ENCODE peak calls at places on chromosomes 7 and 10, in six cellular contexts. One of them, this sample, is unnamed.

GRCh38 chr7:77415474-77415821 is 701 bp downstream of the GSAP start:
- DNase-seq in RPMI7951: no peak
- DNase-seq in NAMALWA: peak
- DNase-seq in T-cell: peak
- DNase-seq in MV-4-11: no peak
- DNase-seq in NCI-H748 treated with DMSO at 0.1 percent for 48 hours: no peak
- DNase-seq in this sample: peak

GRCh38 chr7:140640727-140641531 is at the start of gene DENND2A:
- DNase-seq in RPMI7951: peak
- DNase-seq in NAMALWA: no peak
- DNase-seq in T-cell: peak
- DNase-seq in MV-4-11: no peak
- DNase-seq in NCI-H748 treated with DMSO at 0.1 percent for 48 hours: peak
- DNase-seq in this sample: peak

GRCh38 chr10:113566888-113567287 is 14.0 kb downstream of the HABP2 start:
- DNase-seq in RPMI7951: no peak
- DNase-seq in NAMALWA: no peak
- DNase-seq in T-cell: no peak
- DNase-seq in MV-4-11: no peak
- DNase-seq in NCI-H748 treated with DMSO at 0.1 percent for 48 hours: peak
- DNase-seq in this sample: no peak

GRCh38 chr10:80264081-80265056 is 25.1 kb downstream of the MAT1A start:
- DNase-seq in RPMI7951: no peak
- DNase-seq in NAMALWA: no peak
- DNase-seq in T-cell: no peak
- DNase-seq in MV-4-11: no peak
- DNase-seq in NCI-H748 treated with DMSO at 0.1 percent for 48 hours: no peak
- DNase-seq in this sample: no peak

GRCh38 chr10:131901181-131901829 is 497 bp downstream of the PPP2R2D start:
- DNase-seq in RPMI7951: peak
- DNase-seq in NAMALWA: peak
- DNase-seq in T-cell: peak
- DNase-seq in MV-4-11: peak
- DNase-seq in NCI-H748 treated with DMSO at 0.1 percent for 48 hours: no peak
- DNase-seq in this sample: peak

GRCh38 chr10:92655426-92655825 is 34.3 kb upstream of the HHEX start:
- DNase-seq in RPMI7951: no peak
- DNase-seq in NAMALWA: no peak
- DNase-seq in T-cell: no peak
- DNase-seq in MV-4-11: no peak
- DNase-seq in NCI-H748 treated with DMSO at 0.1 percent for 48 hours: no peak
- DNase-seq in this sample: no peak

GRCh38 chr7:79930604-79931003 is 204.0 kb upstream of the GNAI1 start:
- DNase-seq in RPMI7951: no peak
- DNase-seq in NAMALWA: no peak
- DNase-seq in T-cell: no peak
- DNase-seq in MV-4-11: no peak
- DNase-seq in NCI-H748 treated with DMSO at 0.1 percent for 48 hours: no peak
- DNase-seq in this sample: no peak

GRCh38 chr7:21076579-21076978 is 289.9 kb upstream of the SP8 start:
- DNase-seq in RPMI7951: no peak
- DNase-seq in NAMALWA: no peak
- DNase-seq in T-cell: no peak
- DNase-seq in MV-4-11: no peak
- DNase-seq in NCI-H748 treated with DMSO at 0.1 percent for 48 hours: peak
- DNase-seq in this sample: no peak

GRCh38 chr7:158252837-158253669 is 334.6 kb downstream of the PTPRN2 start:
- DNase-seq in RPMI7951: no peak
- DNase-seq in NAMALWA: no peak
- DNase-seq in T-cell: no peak
- DNase-seq in MV-4-11: no peak
- DNase-seq in NCI-H748 treated with DMSO at 0.1 percent for 48 hours: no peak
- DNase-seq in this sample: no peak

GRCh38 chr7:16999541-17000266 is 117.9 kb upstream of the AGR3 start:
- DNase-seq in RPMI7951: no peak
- DNase-seq in NAMALWA: no peak
- DNase-seq in T-cell: no peak
- DNase-seq in MV-4-11: peak
- DNase-seq in NCI-H748 treated with DMSO at 0.1 percent for 48 hours: no peak
- DNase-seq in this sample: peak

GRCh38 chr10:60444494-60445064 is 54.9 kb upstream of the ANK3 start:
- DNase-seq in RPMI7951: peak
- DNase-seq in NAMALWA: peak
- DNase-seq in T-cell: no peak
- DNase-seq in MV-4-11: peak
- DNase-seq in NCI-H748 treated with DMSO at 0.1 percent for 48 hours: peak
- DNase-seq in this sample: peak

GRCh38 chr10:48439581-48440041 is 133.1 kb downstream of the MAPK8 start:
- DNase-seq in RPMI7951: no peak
- DNase-seq in NAMALWA: no peak
- DNase-seq in T-cell: no peak
- DNase-seq in MV-4-11: no peak
- DNase-seq in NCI-H748 treated with DMSO at 0.1 percent for 48 hours: no peak
- DNase-seq in this sample: no peak

GRCh38 chr7:140688341-140688740 is 8.2 kb upstream of the NDUFB2 start:
- DNase-seq in RPMI7951: no peak
- DNase-seq in NAMALWA: no peak
- DNase-seq in T-cell: no peak
- DNase-seq in MV-4-11: no peak
- DNase-seq in NCI-H748 treated with DMSO at 0.1 percent for 48 hours: no peak
- DNase-seq in this sample: no peak

GRCh38 chr7:124155400-124156022 is 122.6 kb upstream of the TMEM229A start:
- DNase-seq in RPMI7951: peak
- DNase-seq in NAMALWA: peak
- DNase-seq in T-cell: no peak
- DNase-seq in MV-4-11: no peak
- DNase-seq in NCI-H748 treated with DMSO at 0.1 percent for 48 hours: peak
- DNase-seq in this sample: peak

GRCh38 chr10:86182150-86182549 is 184.4 kb downstream of the GRID1 start:
- DNase-seq in RPMI7951: no peak
- DNase-seq in NAMALWA: no peak
- DNase-seq in T-cell: no peak
- DNase-seq in MV-4-11: no peak
- DNase-seq in NCI-H748 treated with DMSO at 0.1 percent for 48 hours: no peak
- DNase-seq in this sample: no peak

GRCh38 chr10:79434816-79435215 is 10.6 kb downstream of the ZCCHC24 start:
- DNase-seq in RPMI7951: peak
- DNase-seq in NAMALWA: no peak
- DNase-seq in T-cell: no peak
- DNase-seq in MV-4-11: no peak
- DNase-seq in NCI-H748 treated with DMSO at 0.1 percent for 48 hours: no peak
- DNase-seq in this sample: no peak

GRCh38 chr7:100400656-100401055 is 27.4 kb downstream of the PILRA start:
- DNase-seq in RPMI7951: peak
- DNase-seq in NAMALWA: peak
- DNase-seq in T-cell: no peak
- DNase-seq in MV-4-11: no peak
- DNase-seq in NCI-H748 treated with DMSO at 0.1 percent for 48 hours: no peak
- DNase-seq in this sample: peak

GRCh38 chr7:44280636-44280992 is 44.8 kb downstream of the CAMK2B start:
- DNase-seq in RPMI7951: no peak
- DNase-seq in NAMALWA: no peak
- DNase-seq in T-cell: no peak
- DNase-seq in MV-4-11: no peak
- DNase-seq in NCI-H748 treated with DMSO at 0.1 percent for 48 hours: no peak
- DNase-seq in this sample: no peak

GRCh38 chr7:17234398-17235021 is 63.9 kb upstream of the AHR start:
- DNase-seq in RPMI7951: peak
- DNase-seq in NAMALWA: peak
- DNase-seq in T-cell: peak
- DNase-seq in MV-4-11: peak
- DNase-seq in NCI-H748 treated with DMSO at 0.1 percent for 48 hours: no peak
- DNase-seq in this sample: peak

GRCh38 chr7:19709249-19709578 is 377 bp upstream of the POLR1F start:
- DNase-seq in RPMI7951: no peak
- DNase-seq in NAMALWA: no peak
- DNase-seq in T-cell: no peak
- DNase-seq in MV-4-11: no peak
- DNase-seq in NCI-H748 treated with DMSO at 0.1 percent for 48 hours: no peak
- DNase-seq in this sample: no peak

GRCh38 chr7:77415822-77416620 is at the start of gene GSAP:
- DNase-seq in RPMI7951: peak
- DNase-seq in NAMALWA: peak
- DNase-seq in T-cell: peak
- DNase-seq in MV-4-11: no peak
- DNase-seq in NCI-H748 treated with DMSO at 0.1 percent for 48 hours: no peak
- DNase-seq in this sample: no peak

GRCh38 chr7:15685358-15686181 is 913 bp downstream of the MEOX2 start:
- DNase-seq in RPMI7951: peak
- DNase-seq in NAMALWA: no peak
- DNase-seq in T-cell: no peak
- DNase-seq in MV-4-11: no peak
- DNase-seq in NCI-H748 treated with DMSO at 0.1 percent for 48 hours: peak
- DNase-seq in this sample: no peak

GRCh38 chr10:13016413-13016812 is 14.9 kb upstream of the CCDC3 start:
- DNase-seq in RPMI7951: no peak
- DNase-seq in NAMALWA: no peak
- DNase-seq in T-cell: no peak
- DNase-seq in MV-4-11: no peak
- DNase-seq in NCI-H748 treated with DMSO at 0.1 percent for 48 hours: no peak
- DNase-seq in this sample: no peak

GRCh38 chr10:71053169-71053895 is 159.0 kb upstream of the UNC5B start:
- DNase-seq in RPMI7951: no peak
- DNase-seq in NAMALWA: no peak
- DNase-seq in T-cell: no peak
- DNase-seq in MV-4-11: no peak
- DNase-seq in NCI-H748 treated with DMSO at 0.1 percent for 48 hours: no peak
- DNase-seq in this sample: no peak

GRCh38 chr10:50421026-50421719 is 169.9 kb upstream of the ASAH2 start:
- DNase-seq in RPMI7951: peak
- DNase-seq in NAMALWA: peak
- DNase-seq in T-cell: peak
- DNase-seq in MV-4-11: peak
- DNase-seq in NCI-H748 treated with DMSO at 0.1 percent for 48 hours: no peak
- DNase-seq in this sample: peak

GRCh38 chr10:91762878-91763277 is 35.3 kb upstream of the TNKS2 start:
- DNase-seq in RPMI7951: no peak
- DNase-seq in NAMALWA: no peak
- DNase-seq in T-cell: no peak
- DNase-seq in MV-4-11: no peak
- DNase-seq in NCI-H748 treated with DMSO at 0.1 percent for 48 hours: no peak
- DNase-seq in this sample: peak

GRCh38 chr10:126256864-126257263 is 131.4 kb downstream of the ADAM12 start:
- DNase-seq in RPMI7951: no peak
- DNase-seq in NAMALWA: no peak
- DNase-seq in T-cell: no peak
- DNase-seq in MV-4-11: no peak
- DNase-seq in NCI-H748 treated with DMSO at 0.1 percent for 48 hours: peak
- DNase-seq in this sample: no peak

GRCh38 chr10:3080608-3081007 is 13.3 kb downstream of the PFKP start:
- DNase-seq in RPMI7951: no peak
- DNase-seq in NAMALWA: peak
- DNase-seq in T-cell: no peak
- DNase-seq in MV-4-11: peak
- DNase-seq in NCI-H748 treated with DMSO at 0.1 percent for 48 hours: no peak
- DNase-seq in this sample: no peak

GRCh38 chr7:35035511-35035921 is 1.8 kb downstream of the DPY19L1 start:
- DNase-seq in RPMI7951: peak
- DNase-seq in NAMALWA: peak
- DNase-seq in T-cell: peak
- DNase-seq in MV-4-11: no peak
- DNase-seq in NCI-H748 treated with DMSO at 0.1 percent for 48 hours: peak
- DNase-seq in this sample: peak

GRCh38 chr7:1979591-1980560 is 252.9 kb downstream of the MAD1L1 start:
- DNase-seq in RPMI7951: no peak
- DNase-seq in NAMALWA: peak
- DNase-seq in T-cell: no peak
- DNase-seq in MV-4-11: no peak
- DNase-seq in NCI-H748 treated with DMSO at 0.1 percent for 48 hours: peak
- DNase-seq in this sample: no peak

GRCh38 chr10:6347391-6347951 is 144.7 kb downstream of the PFKFB3 start:
- DNase-seq in RPMI7951: peak
- DNase-seq in NAMALWA: peak
- DNase-seq in T-cell: peak
- DNase-seq in MV-4-11: no peak
- DNase-seq in NCI-H748 treated with DMSO at 0.1 percent for 48 hours: no peak
- DNase-seq in this sample: peak

GRCh38 chr10:84798333-84798732 is 469.9 kb downstream of the CCSER2 start:
- DNase-seq in RPMI7951: no peak
- DNase-seq in NAMALWA: no peak
- DNase-seq in T-cell: no peak
- DNase-seq in MV-4-11: no peak
- DNase-seq in NCI-H748 treated with DMSO at 0.1 percent for 48 hours: peak
- DNase-seq in this sample: no peak

GRCh38 chr7:44617225-44617885 is 10.9 kb downstream of the OGDH start:
- DNase-seq in RPMI7951: peak
- DNase-seq in NAMALWA: no peak
- DNase-seq in T-cell: no peak
- DNase-seq in MV-4-11: no peak
- DNase-seq in NCI-H748 treated with DMSO at 0.1 percent for 48 hours: no peak
- DNase-seq in this sample: no peak

GRCh38 chr7:38178695-38179344 is 775 bp downstream of the STARD3NL start:
- DNase-seq in RPMI7951: peak
- DNase-seq in NAMALWA: peak
- DNase-seq in T-cell: no peak
- DNase-seq in MV-4-11: no peak
- DNase-seq in NCI-H748 treated with DMSO at 0.1 percent for 48 hours: no peak
- DNase-seq in this sample: peak

GRCh38 chr7:85023066-85023687 is 163.7 kb downstream of the SEMA3D start:
- DNase-seq in RPMI7951: peak
- DNase-seq in NAMALWA: peak
- DNase-seq in T-cell: no peak
- DNase-seq in MV-4-11: peak
- DNase-seq in NCI-H748 treated with DMSO at 0.1 percent for 48 hours: peak
- DNase-seq in this sample: peak

GRCh38 chr7:68470836-68471235 is 1127.4 kb upstream of the AUTS2 start:
- DNase-seq in RPMI7951: no peak
- DNase-seq in NAMALWA: no peak
- DNase-seq in T-cell: no peak
- DNase-seq in MV-4-11: no peak
- DNase-seq in NCI-H748 treated with DMSO at 0.1 percent for 48 hours: no peak
- DNase-seq in this sample: no peak